ENCODE peak calls at places on chromosome 16, in nine cellular contexts. I is CD4-positive, alpha-beta T cell; J is T-helper 1 cell; R is activated naive CD8-positive, alpha-beta T cell treated with anti-CD3 and anti-CD28 coated beads, Interleukin-2, amount 50 U/mL, for 24 hours; N is NCI-H1436; B is foreskin fibroblast; P is tibial nerve; A is endothelial cell of umbilical vein; E is astrocyte of the cerebellum. T is an unnamed sample.

GRCh38 chr16:85645021-85645589 is 32.0 kb downstream of the GSE1 start:
- DNase-seq in I (no peak), J (no peak), R (no peak), N (no peak), B (no peak), P (no peak), A (no peak), E (no peak), T (no peak)

GRCh38 chr16:65754799-65755691 is 611.4 kb upstream of the CDH5 start:
- DNase-seq in I (no peak), J (no peak), R (no peak), N (no peak), B (peak; percentile 4), P (no peak), A (no peak), E (no peak), T (no peak)

GRCh38 chr16:53892155-53892554 is 188.2 kb downstream of the FTO start:
- DNase-seq in I (peak; percentile 13), J (peak; percentile 17), R (peak; percentile 56), N (peak; percentile 36), B (peak; percentile 82), P (peak; percentile 54), A (peak; percentile 72), E (peak; percentile 67), T (peak; percentile 66)

GRCh38 chr16:7713244-7713643 is 380.6 kb downstream of the RBFOX1 start:
- DNase-seq in I (no peak), J (no peak), R (no peak), N (no peak), B (no peak), P (no peak), A (no peak), E (no peak), T (no peak)

GRCh38 chr16:83539736-83540490 is 267.9 kb upstream of the HSBP1 start:
- DNase-seq in I (no peak), J (no peak), R (no peak), N (no peak), B (no peak), P (no peak), A (no peak), E (no peak), T (no peak)

GRCh38 chr16:50502616-50503000 is 45.6 kb upstream of the NKD1 start:
- DNase-seq in I (no peak), J (no peak), R (no peak), N (no peak), B (no peak), P (no peak), A (no peak), E (no peak), T (no peak)

GRCh38 chr16:84876873-84877606 is 57.3 kb downstream of the CRISPLD2 start:
- DNase-seq in I (no peak), J (no peak), R (no peak), N (no peak), B (no peak), P (no peak), A (no peak), E (no peak), T (no peak)

GRCh38 chr16:70324998-70325765 is 21.5 kb upstream of the DDX19A start:
- DNase-seq in I (no peak), J (no peak), R (no peak), N (no peak), B (no peak), P (no peak), A (peak; percentile 61), E (no peak), T (no peak)

GRCh38 chr16:70635356-70636016 is 10.9 kb upstream of the IL34 start:
- DNase-seq in I (no peak), J (no peak), R (no peak), N (no peak), B (peak; percentile 78), P (peak; percentile 45), A (peak; percentile 91), E (peak; percentile 22), T (no peak)

GRCh38 chr16:3823427-3823826 is 57.1 kb downstream of the CREBBP start:
- DNase-seq in I (no peak), J (no peak), R (no peak), N (no peak), B (no peak), P (no peak), A (no peak), E (no peak), T (no peak)

GRCh38 chr16:64089697-64090096 is 1032.2 kb downstream of the CDH11 start:
- DNase-seq in I (no peak), J (no peak), R (no peak), N (no peak), B (peak; percentile 26), P (peak; percentile 17), A (peak; percentile 55), E (no peak), T (peak; percentile 2)

GRCh38 chr16:7319514-7319913 is 13.1 kb upstream of the RBFOX1 start:
- DNase-seq in I (no peak), J (no peak), R (no peak), N (no peak), B (no peak), P (no peak), A (no peak), E (no peak), T (no peak)

GRCh38 chr16:77336637-77337036 is 98.2 kb downstream of the ADAMTS18 start:
- DNase-seq in I (no peak), J (no peak), R (no peak), N (no peak), B (no peak), P (no peak), A (no peak), E (peak; percentile 65), T (no peak)

GRCh38 chr16:19860146-19861030 is 24.3 kb downstream of the GPRC5B start:
- DNase-seq in I (no peak), J (no peak), R (no peak), N (no peak), B (no peak), P (no peak), A (no peak), E (peak; percentile 98), T (no peak)

GRCh38 chr16:11914759-11915643 is 755 bp downstream of the GSPT1 start:
- DNase-seq in I (no peak), J (peak; percentile 23), R (peak; percentile 48), N (no peak), B (peak; percentile 60), P (no peak), A (peak; percentile 11), E (no peak), T (peak; percentile 64)

GRCh38 chr16:51161440-51162195 is 10.5 kb upstream of the SALL1 start:
- DNase-seq in I (no peak), J (no peak), R (no peak), N (no peak), B (peak; percentile 32), P (no peak), A (no peak), E (no peak), T (no peak)

GRCh38 chr16:80938035-80938927 is 68.4 kb downstream of the CMC2 start:
- DNase-seq in I (no peak), J (no peak), R (no peak), N (no peak), B (peak; percentile 97), P (peak; percentile 53), A (peak; percentile 98), E (peak; percentile 99), T (no peak)

GRCh38 chr16:89904606-89905510 is 13.8 kb upstream of the MC1R start:
- DNase-seq in I (no peak), J (no peak), R (no peak), N (no peak), B (no peak), P (no peak), A (no peak), E (no peak), T (no peak)

GRCh38 chr16:72530434-72530833 is 358.5 kb upstream of the PMFBP1 start:
- DNase-seq in I (no peak), J (no peak), R (no peak), N (no peak), B (peak; percentile 39), P (no peak), A (peak; percentile 82), E (no peak), T (no peak)

GRCh38 chr16:14098081-14098480 is 27.0 kb downstream of the MRTFB start:
- DNase-seq in I (no peak), J (no peak), R (no peak), N (no peak), B (peak; percentile 12), P (no peak), A (no peak), E (peak; percentile 4), T (no peak)

T was measured in K562.